ENCODE peak calls at places on chromosomes 12 and 14, in nine cellular contexts. Y, Z, T, D, V, C, N, M and B are unnamed samples.

GRCh38 chr14:59352951-59353350 is 112.2 kb downstream of the GPR135 start:
- DNase-seq in Y (no peak), Z (no peak), T (no peak), D (no peak), V (no peak), C (no peak), N (no peak), M (no peak), B (no peak)

GRCh38 chr12:70733385-70733784 is 96.2 kb upstream of the PTPRB start:
- DNase-seq in Y (peak; percentile 90), Z (peak; percentile 83), T (no peak), D (peak; percentile 32), V (peak; percentile 53), C (no peak), N (no peak), M (peak; percentile 76), B (no peak)

GRCh38 chr14:96793547-96793946 is 3.6 kb upstream of the VRK1 start:
- DNase-seq in Y (no peak), Z (no peak), T (no peak), D (no peak), V (peak; percentile 6), C (no peak), N (no peak), M (no peak), B (no peak)

GRCh38 chr14:106185837-106186233 is 659.5 kb downstream of the TMEM121 start:
- DNase-seq in Y (no peak), Z (no peak), T (no peak), D (no peak), V (no peak), C (no peak), N (no peak), M (no peak), B (no peak)

GRCh38 chr12:19190292-19191031 is 60.9 kb downstream of the PLEKHA5 start:
- DNase-seq in Y (peak; percentile 59), Z (no peak), T (no peak), D (peak; percentile 34), V (peak; percentile 77), C (no peak), N (no peak), M (no peak), B (no peak)

GRCh38 chr12:6917491-6918231 is 3.3 kb downstream of the ENO2 start:
- DNase-seq in Y (peak; percentile 42), Z (peak; percentile 14), T (no peak), D (no peak), V (peak; percentile 79), C (peak; percentile 24), N (no peak), M (no peak), B (no peak)

GRCh38 chr14:100972134-100972905 is 68.8 kb upstream of the RTL1 start:
- DNase-seq in Y (no peak), Z (no peak), T (no peak), D (no peak), V (peak; percentile 85), C (no peak), N (no peak), M (no peak), B (no peak)

GRCh38 chr14:90645842-90646443 is 170.3 kb downstream of the TTC7B start:
- DNase-seq in Y (peak; percentile 21), Z (peak; percentile 81), T (no peak), D (no peak), V (peak; percentile 83), C (no peak), N (no peak), M (peak; percentile 55), B (no peak)

GRCh38 chr14:75460402-75460801 is 32.6 kb downstream of the JDP2 start:
- DNase-seq in Y (no peak), Z (no peak), T (no peak), D (no peak), V (no peak), C (no peak), N (peak; percentile 44), M (no peak), B (no peak)

GRCh38 chr12:111029732-111030131 is 109.4 kb upstream of the MYL2 start:
- DNase-seq in Y (no peak), Z (peak; percentile 47), T (no peak), D (no peak), V (no peak), C (no peak), N (no peak), M (no peak), B (no peak)

GRCh38 chr14:51954657-51955056 is 34.7 kb upstream of the RTRAF start:
- DNase-seq in Y (no peak), Z (peak; percentile 42), T (no peak), D (no peak), V (no peak), C (no peak), N (no peak), M (no peak), B (no peak)
- TF ChIP-seq CTCF in Y (no peak), Z (peak; percentile 35), T (no peak), D (no peak), V (no peak), C (no peak), N (no peak), M (peak; percentile 3), B (no peak)

GRCh38 chr12:12628013-12628412 is 16.3 kb downstream of the CREBL2 start:
- DNase-seq in Y (no peak), Z (no peak), T (no peak), D (no peak), V (peak; percentile 43), C (no peak), N (no peak), M (no peak), B (no peak)
- TF ChIP-seq CTCF in Y (no peak), Z (no peak), T (no peak), D (no peak), V (no peak), C (no peak), N (no peak), M (no peak), B (no peak)

GRCh38 chr12:119601877-119602536 is 8.4 kb downstream of the TMEM233 start:
- DNase-seq in Y (no peak), Z (no peak), T (no peak), D (no peak), V (no peak), C (no peak), N (no peak), M (no peak), B (no peak)

GRCh38 chr12:119598159-119598558 is 4.6 kb downstream of the TMEM233 start:
- DNase-seq in Y (no peak), Z (no peak), T (no peak), D (no peak), V (no peak), C (no peak), N (no peak), M (no peak), B (no peak)

GRCh38 chr12:119609358-119609757 is 15.8 kb downstream of the TMEM233 start:
- DNase-seq in Y (no peak), Z (no peak), T (no peak), D (no peak), V (no peak), C (no peak), N (no peak), M (no peak), B (no peak)

GRCh38 chr12:119602695-119603094 is 9.1 kb downstream of the TMEM233 start:
- DNase-seq in Y (no peak), Z (no peak), T (no peak), D (no peak), V (no peak), C (no peak), N (no peak), M (no peak), B (no peak)

DNA sequence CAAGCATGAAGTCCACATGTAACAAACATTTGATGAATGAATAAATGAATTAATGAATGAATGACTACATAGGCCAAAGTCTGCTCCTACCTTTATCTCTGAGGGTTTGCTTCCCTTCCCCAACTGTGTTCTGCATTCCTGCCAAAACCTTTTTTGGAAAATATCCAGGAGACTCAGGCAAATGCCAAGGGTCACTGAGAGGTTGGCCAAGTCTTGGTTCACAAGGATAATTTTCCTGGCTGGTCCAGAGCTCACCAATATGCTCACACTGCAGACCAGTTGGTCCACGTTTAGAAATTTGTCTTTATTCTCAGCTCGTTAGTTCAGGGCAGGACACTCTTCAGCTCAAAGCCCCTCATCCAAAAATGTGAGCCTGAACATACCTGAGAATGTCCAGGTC is 10.2 kb downstream of the TMEM233 start:
- DNase-seq in Y (no peak), Z (no peak), T (no peak), D (no peak), V (no peak), C (no peak), N (no peak), M (no peak), B (no peak)
- TF ChIP-seq CTCF in Y (no peak), Z (no peak), T (no peak), D (no peak), V (no peak), C (no peak), N (no peak), M (no peak), B (no peak)

DNA sequence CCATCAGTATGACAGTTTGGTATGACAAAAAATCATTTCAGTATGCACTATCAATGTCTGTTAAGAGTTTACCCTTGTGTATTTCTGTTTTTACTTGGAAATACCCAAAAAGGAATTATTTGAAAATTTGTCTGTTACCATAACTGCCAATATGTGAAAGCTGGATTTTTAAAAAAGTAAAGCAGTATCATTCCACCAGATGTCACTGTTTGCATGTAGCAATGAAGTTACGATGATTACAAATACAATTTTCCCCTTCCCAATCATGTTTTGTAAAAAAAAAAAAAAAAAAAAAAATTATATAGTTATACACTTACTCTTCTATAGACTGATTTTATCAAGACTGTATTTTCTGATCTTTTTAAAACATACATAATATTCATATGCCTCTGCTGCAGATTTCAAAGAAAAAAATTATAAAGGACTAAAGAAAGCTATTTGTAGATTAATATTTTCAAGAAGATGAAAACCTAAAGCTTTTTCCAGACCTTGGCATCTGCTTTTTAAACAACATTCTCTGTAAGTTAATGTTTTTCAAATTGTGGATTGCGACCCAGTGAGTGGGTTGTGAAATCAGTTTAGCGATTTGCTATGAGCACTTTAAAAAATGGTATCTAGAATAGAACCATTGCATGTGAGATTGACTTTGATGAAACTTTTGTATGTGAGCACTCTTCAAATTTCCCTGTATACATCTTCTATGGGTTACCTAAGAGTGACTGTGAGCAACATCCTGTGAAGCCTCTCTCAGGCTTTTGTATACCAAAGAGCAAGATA is 114.2 kb downstream of the TTC6 start:
- DNase-seq in Y (peak; percentile 37), Z (peak; percentile 28), T (no peak), D (no peak), V (peak; percentile 17), C (no peak), N (no peak), M (peak; percentile 16), B (no peak)
- TF ChIP-seq CTCF in Y (peak; percentile 49), Z (peak; percentile 56), T (peak; percentile 25), D (peak; percentile 29), V (no peak), C (no peak), N (no peak), M (peak; percentile 40), B (peak; percentile 51)